ENCODE peak calls at places on chromosomes 16 and 17, in eight cellular contexts. K, V, T, R, Z, Y, W and N are unnamed samples.

GRCh38 chr17:76000016-76000754 is 470 bp upstream of the CDK3 start:
- DNase-seq in K (no peak), V (peak; percentile 75), T (peak; percentile 67), R (peak; percentile 51), Z (no peak), Y (peak; percentile 73), W (peak; percentile 28), N (peak; percentile 72)

GRCh38 chr17:30831257-30831656 is 509 bp upstream of the ATAD5 start:
- DNase-seq in K (no peak), V (no peak), T (no peak), R (no peak), Z (no peak), Y (peak; percentile 44), W (no peak), N (peak; percentile 58)

GRCh38 chr17:35893751-35894150 is 13.6 kb upstream of the CCL5 start:
- DNase-seq in K (no peak), V (no peak), T (no peak), R (no peak), Z (no peak), Y (no peak), W (no peak), N (no peak)

GRCh38 chr17:80575057-80575875 is 30.6 kb downstream of the RPTOR start:
- DNase-seq in K (peak; percentile 65), V (peak; percentile 93), T (peak; percentile 98), R (peak; percentile 89), Z (peak; percentile 69), Y (peak; percentile 95), W (peak; percentile 86), N (peak; percentile 95)

GRCh38 chr17:42759982-42760651 is 910 bp upstream of the RAMP2 start:
- DNase-seq in K (no peak), V (no peak), T (no peak), R (no peak), Z (no peak), Y (no peak), W (no peak), N (peak; percentile 65)

GRCh38 chr17:1073241-1073962 is 76.5 kb downstream of the TIMM22 start:
- DNase-seq in K (no peak), V (no peak), T (no peak), R (no peak), Z (no peak), Y (no peak), W (no peak), N (peak; percentile 82)

GRCh38 chr16:88437367-88437964 is 15.6 kb upstream of the ZFPM1 start:
- DNase-seq in K (no peak), V (peak; percentile 74), T (peak; percentile 68), R (peak; percentile 61), Z (no peak), Y (peak; percentile 52), W (peak; percentile 26), N (no peak)

GRCh38 chr16:57045694-57046381 is 46.5 kb upstream of the CPNE2 start:
- DNase-seq in K (peak; percentile 26), V (peak; percentile 61), T (peak; percentile 23), R (no peak), Z (peak; percentile 71), Y (peak; percentile 48), W (peak; percentile 74), N (peak; percentile 87)

GRCh38 chr17:29802256-29802655 is 127.8 kb downstream of the SSH2 start:
- DNase-seq in K (no peak), V (no peak), T (no peak), R (no peak), Z (no peak), Y (no peak), W (no peak), N (no peak)

GRCh38 chr17:3682033-3682432 is 13.4 kb downstream of the EMC6 start:
- DNase-seq in K (no peak), V (no peak), T (no peak), R (no peak), Z (no peak), Y (no peak), W (no peak), N (no peak)

GRCh38 chr17:9924735-9925191 is 19.7 kb upstream of the RCVRN start:
- DNase-seq in K (peak; percentile 21), V (no peak), T (peak; percentile 83), R (no peak), Z (no peak), Y (peak; percentile 87), W (peak; percentile 82), N (peak; percentile 13)

GRCh38 chr17:62676952-62677596 is 49.6 kb downstream of the MRC2 start:
- DNase-seq in K (no peak), V (no peak), T (no peak), R (no peak), Z (no peak), Y (no peak), W (no peak), N (no peak)

GRCh38 chr16:23908790-23909189 is 73.0 kb downstream of the PRKCB start:
- DNase-seq in K (no peak), V (no peak), T (no peak), R (no peak), Z (no peak), Y (no peak), W (no peak), N (no peak)

GRCh38 chr16:46889245-46889941 is 5.2 kb downstream of the GPT2 start:
- DNase-seq in K (no peak), V (no peak), T (no peak), R (no peak), Z (no peak), Y (no peak), W (no peak), N (no peak)
- H3K27ac ChIP-seq in K (no peak overlapping the region), V (no peak overlapping the region), T (no peak overlapping the region), R (no peak overlapping the region), Z (no peak overlapping the region), Y (no peak overlapping the region), W (no peak overlapping the region), N (no peak overlapping the region)

GRCh38 chr17:21250719-21251305 is 2.4 kb downstream of the NATD1 start:
- DNase-seq in K (no peak), V (no peak), T (no peak), R (no peak), Z (no peak), Y (no peak), W (no peak), N (no peak)

GRCh38 chr17:21247859-21248258 is 5.4 kb downstream of the NATD1 start:
- DNase-seq in K (no peak), V (no peak), T (no peak), R (no peak), Z (no peak), Y (no peak), W (no peak), N (no peak)

GRCh38 chr17:21249911-21250703 is 3.1 kb downstream of the NATD1 start:
- DNase-seq in K (no peak), V (no peak), T (no peak), R (no peak), Z (no peak), Y (no peak), W (no peak), N (peak; percentile 59)

GRCh38 chr17:21248495-21248894 is 4.7 kb downstream of the NATD1 start:
- DNase-seq in K (no peak), V (no peak), T (no peak), R (no peak), Z (no peak), Y (no peak), W (no peak), N (no peak)

GRCh38 chr17:21249086-21249795 is 4.0 kb downstream of the NATD1 start:
- DNase-seq in K (no peak), V (no peak), T (no peak), R (no peak), Z (no peak), Y (no peak), W (no peak), N (no peak)
- H3K27ac ChIP-seq in K (no peak overlapping the region), V (no peak overlapping the region), T (no peak overlapping the region), R (no peak overlapping the region), Z (peak overlapping the region; percentile 52), Y (no peak overlapping the region), W (no peak overlapping the region), N (no peak overlapping the region)

DNA sequence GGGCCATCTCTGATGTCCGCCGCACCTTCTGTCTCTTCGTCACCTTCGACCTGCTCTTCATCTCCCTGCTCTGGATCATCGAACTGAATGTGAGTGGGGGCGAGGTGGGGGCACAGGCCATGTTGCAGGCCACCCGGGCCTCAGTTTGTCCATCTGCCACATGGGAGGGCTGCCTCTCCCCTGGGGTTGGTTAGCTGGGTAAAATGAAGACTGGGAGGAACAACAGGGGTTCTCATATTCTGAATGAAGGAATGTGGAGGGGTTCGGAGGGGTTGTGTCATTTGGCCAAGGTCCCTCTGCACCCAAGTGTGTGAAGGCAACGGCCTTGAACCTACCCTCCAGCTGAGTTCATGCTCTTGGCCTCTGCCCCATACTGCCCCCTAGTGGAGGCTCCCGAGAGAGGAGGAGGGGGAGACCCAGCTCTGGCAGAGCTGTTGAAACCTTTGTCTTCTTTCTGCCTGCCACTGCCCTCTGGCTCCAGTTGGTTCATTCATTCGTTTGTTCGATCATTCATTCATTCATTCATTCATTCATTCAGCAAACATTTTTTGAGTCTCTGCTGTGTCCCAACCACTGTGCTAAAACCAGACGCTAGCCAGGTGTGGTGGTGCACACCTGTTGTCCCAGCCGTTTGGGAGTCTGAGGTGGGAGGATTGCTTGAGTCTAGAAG is 11.4 kb upstream of the TCAP start:
- DNase-seq in K (no peak), V (peak; percentile 82), T (peak; percentile 48), R (peak; percentile 75), Z (peak; percentile 57), Y (peak; percentile 67), W (peak; percentile 37), N (peak; percentile 69)
- H3K27ac ChIP-seq in K (no peak overlapping the region), V (no peak overlapping the region), T (no peak overlapping the region), R (no peak overlapping the region), Z (peak overlapping the region; percentile 20), Y (no peak overlapping the region), W (no peak overlapping the region), N (no peak overlapping the region)

GRCh38 chr17:61381537-61381936 is 18.1 kb upstream of the TBX2 start:
- DNase-seq in K (no peak), V (peak; percentile 0), T (no peak), R (no peak), Z (no peak), Y (no peak), W (no peak), N (no peak)

GRCh38 chr17:61379457-61380216 is 20.0 kb upstream of the TBX2 start:
- DNase-seq in K (no peak), V (peak; percentile 16), T (no peak), R (no peak), Z (no peak), Y (no peak), W (no peak), N (no peak)

GRCh38 chr17:61380836-61381525 is 18.7 kb upstream of the TBX2 start:
- DNase-seq in K (no peak), V (peak; percentile 10), T (no peak), R (no peak), Z (no peak), Y (no peak), W (peak; percentile 25), N (no peak)

GRCh38 chr17:61378658-61379456 is 20.8 kb upstream of the TBX2 start:
- DNase-seq in K (no peak), V (peak; percentile 9), T (no peak), R (no peak), Z (no peak), Y (no peak), W (no peak), N (no peak)

DNA sequence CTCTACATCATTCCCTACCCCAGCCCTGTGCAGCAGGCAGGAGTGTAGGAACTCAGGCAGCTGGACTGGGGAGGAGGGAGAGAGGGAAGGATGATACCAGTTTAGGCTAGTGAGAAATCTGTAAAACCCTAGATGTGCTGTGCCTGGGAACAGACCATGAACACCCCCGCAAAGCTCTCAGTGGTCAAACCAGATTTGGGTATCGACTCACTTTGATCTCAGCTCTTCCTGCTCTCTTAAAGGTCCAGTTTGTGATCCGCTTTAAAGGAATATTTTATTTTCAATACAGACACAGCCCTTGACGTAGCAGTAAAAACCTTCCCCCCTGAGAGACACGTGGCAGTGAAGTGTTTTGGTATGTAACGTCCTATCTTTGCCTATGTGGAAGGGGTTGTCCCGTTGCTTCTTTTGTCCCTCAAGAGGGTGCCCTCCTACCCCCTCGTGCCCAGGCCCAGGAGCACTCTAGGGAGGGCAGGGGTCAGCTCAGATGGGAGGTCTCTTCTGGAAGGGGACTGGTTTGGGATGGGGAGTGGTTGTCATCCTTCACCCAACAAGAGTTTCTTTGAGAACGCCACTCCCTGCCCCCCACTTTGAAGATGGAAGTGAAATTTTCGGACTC is 19.3 kb upstream of the TBX2 start:
- DNase-seq in K (no peak), V (peak; percentile 12), T (no peak), R (no peak), Z (no peak), Y (no peak), W (no peak), N (no peak)
- H3K27ac ChIP-seq in K (no peak overlapping the region), V (no peak overlapping the region), T (no peak overlapping the region), R (no peak overlapping the region), Z (no peak overlapping the region), Y (no peak overlapping the region), W (peak overlapping the region; percentile 50), N (no peak overlapping the region)